ENCODE peak calls at places on chromosome 21, in nine cellular contexts. B is tibial nerve, Z is body of pancreas, R is heart left ventricle, L is psoas muscle, A is spleen, U is breast epithelium, W is adrenal gland, S is astrocyte. G is an unnamed sample. For H3K4me1, the result is how much of the 10 kb centered on the place peaks cover.

GRCh38 chr21:45115141-45115540 is 40.8 kb downstream of the ADARB1 start:
- DNase-seq in B (no peak), Z (no peak), R (no peak), L (no peak), A (peak), U (no peak), W (no peak), S (no peak), G (no peak)

GRCh38 chr21:46585191-46585953 is 19.5 kb downstream of the S100B start:
- DNase-seq in B (no peak), Z (no peak), R (no peak), L (no peak), A (no peak), U (no peak), W (no peak), S (no peak), G (no peak)

GRCh38 chr21:17819878-17820232 is 699 bp upstream of the C21orf91 start:
- DNase-seq in B (peak), Z (no peak), R (no peak), L (no peak), A (no peak), U (no peak), W (no peak), S (no peak), G (peak)

GRCh38 chr21:37503848-37504467 is 137.4 kb downstream of the DYRK1A start:
- DNase-seq in B (no peak), Z (no peak), R (no peak), L (no peak), A (no peak), U (no peak), W (no peak), S (peak), G (no peak)

GRCh38 chr21:45957986-45958610 is 23.5 kb upstream of the COL6A1 start:
- DNase-seq in B (peak), Z (no peak), R (no peak), L (peak), A (no peak), U (no peak), W (no peak), S (no peak), G (peak)

GRCh38 chr21:46361937-46362336 is 38.0 kb downstream of the PCNT start:
- DNase-seq in B (no peak), Z (no peak), R (no peak), L (no peak), A (no peak), U (no peak), W (no peak), S (no peak), G (no peak)

GRCh38 chr21:35923971-35924370 is 136.4 kb downstream of the SETD4 start:
- DNase-seq in B (no peak), Z (no peak), R (no peak), L (no peak), A (no peak), U (no peak), W (no peak), S (no peak), G (no peak)

GRCh38 chr21:37860416-37860815 is 55.8 kb downstream of the KCNJ6 start:
- DNase-seq in B (no peak), Z (no peak), R (no peak), L (no peak), A (no peak), U (no peak), W (no peak), S (no peak), G (no peak)

GRCh38 chr21:45391743-45392079 is 13.3 kb upstream of the COL18A1 start:
- DNase-seq in B (no peak), Z (no peak), R (no peak), L (no peak), A (peak), U (no peak), W (no peak), S (no peak), G (no peak)

GRCh38 chr21:46622226-46622625 is 13.2 kb upstream of the PRMT2 start:
- DNase-seq in B (no peak), Z (peak), R (peak), L (no peak), A (no peak), U (no peak), W (peak), S (no peak), G (no peak)

GRCh38 chr21:37965088-37965805 is 49.0 kb upstream of the KCNJ6 start:
- DNase-seq in B (no peak), Z (no peak), R (no peak), L (no peak), A (no peak), U (no peak), W (no peak), S (no peak), G (no peak)

GRCh38 chr21:36630485-36631206 is 68.3 kb upstream of the SIM2 start:
- DNase-seq in B (no peak), Z (peak), R (no peak), L (peak), A (no peak), U (peak), W (peak), S (no peak), G (no peak)

GRCh38 chr21:17554619-17555472 is 42.0 kb downstream of the CXADR start:
- DNase-seq in B (no peak), Z (no peak), R (no peak), L (no peak), A (no peak), U (no peak), W (peak), S (no peak), G (no peak)

GRCh38 chr21:45097827-45098387 is 23.5 kb downstream of the ADARB1 start:
- DNase-seq in B (no peak), Z (no peak), R (no peak), L (no peak), A (no peak), U (no peak), W (no peak), S (no peak), G (no peak)

GRCh38 chr21:19853061-19853460 is 1145.1 kb upstream of the NCAM2 start:
- DNase-seq in B (no peak), Z (peak), R (peak), L (no peak), A (peak), U (no peak), W (no peak), S (no peak), G (no peak)

GRCh38 chr21:39673736-39674135 is 61.0 kb downstream of the B3GALT5 start:
- DNase-seq in B (no peak), Z (peak), R (no peak), L (no peak), A (peak), U (no peak), W (no peak), S (no peak), G (no peak)

GRCh38 chr21:16085436-16085835 is 355.7 kb downstream of the USP25 start:
- DNase-seq in B (no peak), Z (no peak), R (no peak), L (no peak), A (no peak), U (no peak), W (no peak), S (peak), G (no peak)

GRCh38 chr21:39184050-39184980 is 1.1 kb upstream of the PSMG1 start:
- DNase-seq in B (no peak), Z (no peak), R (no peak), L (no peak), A (no peak), U (no peak), W (no peak), S (no peak), G (no peak)

GRCh38 chr21:45930231-45930760 is 51.3 kb upstream of the COL6A1 start:
- DNase-seq in B (no peak), Z (no peak), R (no peak), L (no peak), A (no peak), U (no peak), W (no peak), S (no peak), G (no peak)

GRCh38 chr21:45407629-45408247 is 2.8 kb downstream of the COL18A1 start:
- DNase-seq in B (no peak), Z (no peak), R (no peak), L (peak), A (peak), U (no peak), W (no peak), S (no peak), G (no peak)

GRCh38 chr21:21612446-21612845 is 614.2 kb downstream of the NCAM2 start:
- DNase-seq in B (no peak), Z (no peak), R (no peak), L (no peak), A (no peak), U (no peak), W (no peak), S (peak), G (no peak)

GRCh38 chr21:38797470-38797869 is 8.3 kb upstream of the ETS2 start:
- DNase-seq in B (no peak), Z (no peak), R (no peak), L (no peak), A (no peak), U (no peak), W (no peak), S (no peak), G (no peak)

GRCh38 chr21:15775291-15775690 is 45.5 kb downstream of the USP25 start:
- DNase-seq in B (no peak), Z (no peak), R (no peak), L (no peak), A (no peak), U (no peak), W (no peak), S (no peak), G (no peak)

GRCh38 chr21:40490408-40490807 is 356.6 kb downstream of the DSCAM start:
- DNase-seq in B (no peak), Z (no peak), R (no peak), L (no peak), A (no peak), U (no peak), W (no peak), S (no peak), G (no peak)

GRCh38 chr21:37087188-37087587 is 14.1 kb downstream of the TTC3 start:
- DNase-seq in B (no peak), Z (no peak), R (no peak), L (no peak), A (no peak), U (no peak), W (peak), S (peak), G (no peak)

GRCh38 chr21:25660233-25660632 is 21.2 kb downstream of the JAM2 start:
- DNase-seq in B (no peak), Z (no peak), R (no peak), L (no peak), A (no peak), U (no peak), W (no peak), S (no peak), G (no peak)

GRCh38 chr21:37702241-37702640 is 214.0 kb downstream of the KCNJ6 start:
- DNase-seq in B (no peak), Z (no peak), R (no peak), L (no peak), A (no peak), U (no peak), W (no peak), S (no peak), G (no peak)

GRCh38 chr21:33587792-33588484 is 546 bp downstream of the DONSON start:
- DNase-seq in B (no peak), Z (peak), R (peak), L (peak), A (no peak), U (no peak), W (peak), S (peak), G (no peak)

GRCh38 chr21:46081022-46081861 is 16.7 kb upstream of the COL6A2 start:
- DNase-seq in B (no peak), Z (peak), R (no peak), L (no peak), A (peak), U (peak), W (no peak), S (no peak), G (peak)

GRCh38 chr21:46000731-46001641 is 19.4 kb downstream of the COL6A1 start:
- DNase-seq in B (peak), Z (peak), R (peak), L (peak), A (peak), U (peak), W (peak), S (no peak), G (peak)

GRCh38 chr21:24302400-24302799 is 1304.9 kb downstream of the MRPL39 start:
- DNase-seq in B (no peak), Z (no peak), R (no peak), L (no peak), A (no peak), U (no peak), W (no peak), S (no peak), G (no peak)

GRCh38 chr21:45972353-45972715 is 9.2 kb upstream of the COL6A1 start:
- DNase-seq in B (no peak), Z (no peak), R (peak), L (peak), A (peak), U (peak), W (no peak), S (no peak), G (no peak)

GRCh38 chr21:38880578-38880966 is 74.8 kb downstream of the ETS2 start:
- DNase-seq in B (no peak), Z (no peak), R (no peak), L (no peak), A (no peak), U (no peak), W (no peak), S (no peak), G (no peak)

GRCh38 chr21:44085491-44086321 is 21.5 kb upstream of the PWP2 start:
- DNase-seq in B (no peak), Z (no peak), R (no peak), L (no peak), A (no peak), U (no peak), W (no peak), S (no peak), G (no peak)

GRCh38 chr21:44079846-44080245 is 27.4 kb upstream of the PWP2 start:
- DNase-seq in B (no peak), Z (no peak), R (no peak), L (no peak), A (no peak), U (no peak), W (no peak), S (no peak), G (no peak)

GRCh38 chr21:44084496-44085241 is 22.5 kb upstream of the PWP2 start:
- DNase-seq in B (no peak), Z (no peak), R (no peak), L (no peak), A (no peak), U (no peak), W (no peak), S (no peak), G (no peak)

GRCh38 chr21:44083631-44084291 is 23.4 kb upstream of the PWP2 start:
- DNase-seq in B (no peak), Z (no peak), R (no peak), L (no peak), A (peak), U (no peak), W (no peak), S (no peak), G (peak)

GRCh38 chr21:44082648-44083436 is 24.4 kb upstream of the PWP2 start:
- DNase-seq in B (no peak), Z (no peak), R (no peak), L (no peak), A (no peak), U (no peak), W (no peak), S (no peak), G (peak)
- H3K4me1 ChIP-seq in B (under half), Z (under half), R (half or more), L (under half), A (half or more), U (under half), W (under half), S (under half), G (under half)

DNA sequence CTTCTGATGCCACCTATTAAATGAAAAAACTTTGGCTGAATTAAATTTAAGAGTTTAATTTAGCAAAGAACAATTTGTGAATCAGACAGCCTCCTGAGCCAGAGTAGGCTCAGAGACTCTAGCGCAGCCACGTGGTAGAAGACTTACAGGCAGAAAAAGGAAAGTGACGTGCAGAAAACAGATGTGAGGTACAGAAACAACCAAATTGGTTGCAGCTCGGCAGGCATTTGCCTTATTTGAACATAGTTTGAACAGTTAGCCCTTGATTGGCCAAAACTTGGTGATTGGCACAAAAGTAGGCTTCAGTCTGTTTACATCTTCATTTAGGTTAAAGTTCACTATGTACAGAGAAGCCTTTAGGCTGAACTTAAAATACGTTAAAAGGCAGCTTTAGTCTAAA is 22.9 kb downstream of the TCP10L start:
- DNase-seq in B (no peak), Z (peak), R (peak), L (no peak), A (no peak), U (no peak), W (peak), S (peak), G (no peak)
- TF ChIP-seq CTCF in B (no peak), Z (no peak), R (peak), L (peak), A (no peak), U (peak), W (peak), S (peak), G (no peak)

DNA sequence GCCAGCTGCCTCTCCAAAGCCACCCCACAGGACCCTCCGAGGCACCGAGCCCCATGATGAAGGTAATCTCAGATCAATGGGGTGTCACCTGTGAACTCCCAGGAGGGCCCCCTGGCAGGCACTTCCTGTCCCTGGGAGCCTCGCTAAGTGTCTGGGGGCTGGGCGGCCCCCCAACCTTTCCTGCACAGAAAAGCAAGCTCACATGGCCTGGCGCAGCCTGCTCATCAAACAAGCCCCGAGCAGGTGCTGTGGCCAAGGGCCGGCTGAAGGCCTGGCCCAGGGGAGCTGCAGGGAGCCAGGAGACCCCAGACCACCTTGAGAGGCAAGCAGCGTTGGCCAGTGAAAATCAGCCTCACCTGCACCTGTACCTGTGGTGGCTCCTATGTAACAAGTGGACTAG is 2.9 kb downstream of the RIPK4 start:
- DNase-seq in B (no peak), Z (no peak), R (no peak), L (no peak), A (no peak), U (no peak), W (no peak), S (no peak), G (no peak)
- H3K4me1 ChIP-seq in B (under half), Z (half or more), R (under half), L (under half), A (under half), U (under half), W (under half), S (under half), G (under half)

GRCh38 chr21:23131177-23131576 is 2133.0 kb downstream of the NCAM2 start:
- DNase-seq in B (no peak), Z (no peak), R (no peak), L (no peak), A (no peak), U (no peak), W (no peak), S (no peak), G (no peak)
- TF ChIP-seq CTCF in B (no peak), Z (no peak), R (no peak), L (no peak), A (no peak), U (no peak), W (no peak), S (no peak), G (no peak)

GRCh38 chr21:28548291-28548690 is 444.4 kb downstream of the LTN1 start:
- DNase-seq in B (no peak), Z (no peak), R (no peak), L (no peak), A (no peak), U (no peak), W (no peak), S (peak), G (no peak)

GRCh38 chr21:28550057-28550825 is 442.4 kb downstream of the LTN1 start:
- DNase-seq in B (no peak), Z (no peak), R (no peak), L (no peak), A (no peak), U (no peak), W (no peak), S (no peak), G (no peak)

GRCh38 chr21:28543975-28544374 is 448.7 kb downstream of the LTN1 start:
- DNase-seq in B (no peak), Z (no peak), R (no peak), L (no peak), A (no peak), U (no peak), W (no peak), S (no peak), G (no peak)

GRCh38 chr21:28547795-28548194 is 444.9 kb downstream of the LTN1 start:
- DNase-seq in B (no peak), Z (no peak), R (no peak), L (peak), A (no peak), U (no peak), W (no peak), S (no peak), G (no peak)
- H3K4me1 ChIP-seq in B (under half), Z (under half), R (under half), L (under half), A (under half), U (under half), W (under half), S (under half), G (under half)

DNA sequence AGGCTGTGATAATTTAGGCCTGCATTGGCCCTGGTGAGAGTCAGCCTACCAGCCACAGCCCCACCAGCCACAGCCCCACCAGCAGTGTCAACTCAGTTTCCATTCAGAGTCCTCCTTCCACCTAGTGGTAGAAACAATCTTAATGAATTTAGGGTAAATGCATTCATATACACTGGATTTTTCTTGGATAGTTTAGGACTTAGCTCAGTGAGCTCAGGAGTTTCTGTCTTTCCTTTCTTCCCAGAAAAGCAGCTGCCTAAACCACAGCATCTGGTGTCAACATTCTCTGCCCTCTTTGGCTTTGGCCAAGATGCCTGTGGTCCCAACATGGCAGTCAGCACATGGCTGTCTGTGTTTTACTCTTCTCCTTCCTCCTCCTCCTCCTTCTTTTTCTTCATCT is 94.0 kb downstream of the CLIC6 start:
- DNase-seq in B (no peak), Z (no peak), R (no peak), L (no peak), A (no peak), U (no peak), W (no peak), S (peak), G (no peak)
- TF ChIP-seq CTCF in B (no peak), Z (no peak), R (no peak), L (no peak), A (no peak), U (no peak), W (no peak), S (no peak), G (no peak)

DNA sequence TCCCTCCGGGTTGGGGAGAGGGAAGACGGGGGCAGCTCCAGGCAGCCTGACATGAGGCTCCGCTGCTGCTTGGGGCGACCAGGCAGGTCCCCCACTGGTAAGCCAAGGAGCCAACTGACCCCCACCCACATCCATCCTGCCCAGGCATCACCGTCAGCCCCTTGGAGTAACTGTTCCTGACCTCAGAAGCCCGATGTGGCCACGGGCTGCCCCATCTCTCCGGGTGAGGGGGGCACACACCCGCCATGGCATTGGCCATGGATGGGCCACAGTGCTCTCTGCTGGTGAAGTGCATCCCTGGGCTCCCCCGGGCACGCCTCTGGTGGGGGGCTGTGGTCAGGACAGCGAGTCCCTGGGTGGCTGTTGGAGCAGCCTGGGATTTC is 100.0 kb downstream of the CRYAA start:
- DNase-seq in B (no peak), Z (no peak), R (peak), L (peak), A (peak), U (no peak), W (no peak), S (no peak), G (no peak)
- H3K4me1 ChIP-seq in B (under half), Z (under half), R (under half), L (under half), A (under half), U (under half), W (under half), S (under half), G (under half)

G was measured in right atrium auricular region.